ENCODE peak calls at places on chromosomes 2 and 18, in six cellular contexts. Y is stimulated activated CD8-positive, alpha-beta memory T cell treated with anti-CD3 and anti-CD28 coated beads, Interleukin-15, amount 100 ng/mL, for 24 hours; X is tibial nerve; S is T-helper 1 cell; G is T-cell; Z is endothelial cell. H is an unnamed sample.

GRCh38 chr2:79162132-79162531 is 2.6 kb upstream of the REG3A start:
- DNase-seq in S (no peak), X (no peak), Y (no peak), Z (no peak), G (no peak), H (no peak)

GRCh38 chr2:149050188-149050587 is 11.7 kb downstream of the LYPD6B start:
- DNase-seq in Y (no peak), X (no peak), S (no peak), G (no peak), Z (no peak), H (no peak)

GRCh38 chr2:85580206-85580605 is 2.8 kb downstream of the VAMP8 start:
- DNase-seq in X (no peak), S (no peak), G (no peak), Z (no peak), Y (no peak), H (no peak)

GRCh38 chr2:111965062-111965461 is 66.7 kb downstream of the MERTK start:
- DNase-seq in G (no peak), S (no peak), Y (no peak), Z (no peak), X (no peak), H (no peak)

GRCh38 chr2:59885536-59885935 is 667.9 kb downstream of the BCL11A start:
- DNase-seq in S (no peak), Y (no peak), Z (no peak), X (no peak), G (peak), H (peak)

GRCh38 chr18:2627821-2628276 is 27.7 kb upstream of the SMCHD1 start:
- DNase-seq in S (no peak), X (no peak), Y (no peak), G (no peak), Z (no peak), H (no peak)

GRCh38 chr2:31475692-31476091 is 61.1 kb upstream of the XDH start:
- DNase-seq in Z (no peak), G (no peak), Y (no peak), X (no peak), S (no peak), H (no peak)

GRCh38 chr2:55090702-55091101 is 40.5 kb upstream of the RTN4 start:
- DNase-seq in X (no peak), Z (no peak), G (no peak), S (no peak), Y (no peak), H (no peak)

GRCh38 chr2:154623819-154624218 is 74.7 kb upstream of the KCNJ3 start:
- DNase-seq in X (peak), Y (no peak), Z (peak), S (no peak), G (no peak), H (no peak)

GRCh38 chr18:14916181-14916580 is 168.2 kb downstream of the ANKRD30B start:
- DNase-seq in X (no peak), G (no peak), Y (no peak), S (no peak), Z (no peak), H (no peak)

GRCh38 chr2:172288603-172289002 is 138.8 kb upstream of the ITGA6 start:
- DNase-seq in Z (no peak), Y (no peak), S (peak), X (no peak), G (peak), H (no peak)

GRCh38 chr2:128421286-128421685 is 102.6 kb upstream of the HS6ST1 start:
- DNase-seq in Y (no peak), Z (peak), G (no peak), X (no peak), S (no peak), H (no peak)

GRCh38 chr2:196827356-196827755 is 18.2 kb upstream of the C2orf66 start:
- DNase-seq in Z (no peak), S (no peak), Y (no peak), G (no peak), X (no peak), H (no peak)

GRCh38 chr18:10928971-10929373 is 220.4 kb downstream of the PIEZO2 start:
- DNase-seq in S (no peak), Y (no peak), Z (no peak), X (no peak), G (no peak), H (no peak)

GRCh38 chr2:176879596-176879995 is 333.0 kb upstream of the HNRNPA3 start:
- DNase-seq in Z (no peak), G (no peak), Y (no peak), X (no peak), S (no peak), H (no peak)

GRCh38 chr2:219565130-219566080 is 5.9 kb downstream of the OBSL1 start:
- DNase-seq in Y (no peak), S (no peak), X (no peak), Z (no peak), G (no peak), H (no peak)

GRCh38 chr18:30689216-30689615 is 353.3 kb downstream of the DSC3 start:
- DNase-seq in Z (no peak), X (no peak), S (no peak), G (no peak), Y (no peak), H (no peak)

GRCh38 chr2:16615687-16616615 is 49.7 kb downstream of the CYRIA start:
- DNase-seq in G (no peak), S (no peak), Z (no peak), Y (no peak), X (no peak), H (no peak)

GRCh38 chr2:178265851-178266250 is 71.5 kb downstream of the OSBPL6 start:
- DNase-seq in X (no peak), G (no peak), S (no peak), Y (no peak), Z (no peak), H (no peak)

GRCh38 chr2:217162533-217162932 is 302.7 kb upstream of the TNP1 start:
- DNase-seq in X (no peak), S (no peak), Z (no peak), Y (no peak), G (peak), H (peak)

GRCh38 chr2:175418224-175418843 is 236.8 kb upstream of the ATP5MC3 start:
- DNase-seq in Y (no peak), X (no peak), G (no peak), Z (no peak), S (no peak), H (no peak)

GRCh38 chr2:3459185-3460015 is 59.9 kb downstream of the ADI1 start:
- DNase-seq in Z (no peak), S (no peak), X (no peak), Y (no peak), G (no peak), H (no peak)

GRCh38 chr2:42905341-42906114 is 113.1 kb upstream of the HAAO start:
- DNase-seq in Y (no peak), S (no peak), X (no peak), Z (no peak), G (no peak), H (no peak)

GRCh38 chr2:200525066-200525465 is 941 bp upstream of the SGO2 start:
- DNase-seq in G (no peak), S (no peak), X (no peak), Z (no peak), Y (no peak), H (no peak)

GRCh38 chr2:130391058-130391871 is 35.4 kb downstream of the PTPN18 start:
- DNase-seq in S (peak), Y (no peak), G (peak), Z (peak), X (peak), H (peak)

GRCh38 chr2:235358981-235359471 is 134.8 kb upstream of the AGAP1 start:
- DNase-seq in Y (no peak), S (no peak), G (no peak), Z (no peak), X (no peak), H (no peak)

GRCh38 chr18:75307530-75307929 is 96.9 kb downstream of the TSHZ1 start:
- DNase-seq in Z (no peak), S (no peak), X (no peak), G (no peak), Y (no peak), H (no peak)

GRCh38 chr18:27004056-27004829 is 138.7 kb upstream of the AQP4 start:
- DNase-seq in S (no peak), G (no peak), Z (no peak), X (no peak), Y (no peak), H (no peak)

GRCh38 chr2:28134262-28134812 is 243.8 kb downstream of the BABAM2 start:
- DNase-seq in X (peak), S (no peak), Y (no peak), G (no peak), Z (no peak), H (peak)

GRCh38 chr2:26355038-26355995 is 8.7 kb upstream of the ADGRF3 start:
- DNase-seq in G (no peak), Z (no peak), X (no peak), S (no peak), Y (no peak), H (no peak)

GRCh38 chr2:148896116-148896515 is 21.1 kb downstream of the KIF5C start:
- DNase-seq in Y (no peak), G (no peak), Z (no peak), S (no peak), X (no peak), H (no peak)